ENCODE peak calls at places on chromosomes 7 and 10, in six cellular contexts. Q is AG04450, Z is chondrocyte, D is A549, A is cardiac muscle cell, B is neural progenitor cell. G is an unnamed sample.

GRCh38 chr10:85648279-85648754 is 718.3 kb downstream of the GRID1 start:
- DNase-seq in Q (no peak), Z (no peak), D (no peak), A (no peak), B (no peak), G (no peak)

GRCh38 chr10:68578945-68579344 is 18.8 kb downstream of the TET1 start:
- DNase-seq in Q (no peak), Z (no peak), D (no peak), A (peak; percentile 62), B (no peak), G (no peak)

GRCh38 chr7:150665882-150666281 is 19.6 kb upstream of the GIMAP2 start:
- DNase-seq in Q (no peak), Z (no peak), D (no peak), A (no peak), B (no peak), G (no peak)

GRCh38 chr10:129971381-129972144 is 7.5 kb upstream of the EBF3 start:
- DNase-seq in Q (no peak), Z (no peak), D (peak; percentile 63), A (peak; percentile 79), B (peak; percentile 91), G (no peak)

GRCh38 chr7:110446658-110447057 is 644.3 kb upstream of the LRRN3 start:
- DNase-seq in Q (no peak), Z (no peak), D (no peak), A (no peak), B (no peak), G (no peak)

GRCh38 chr10:104824378-104825006 is 183.4 kb downstream of the SORCS3 start:
- DNase-seq in Q (no peak), Z (no peak), D (no peak), A (peak; percentile 16), B (peak; percentile 83), G (peak; percentile 40)

GRCh38 chr10:14801693-14802092 is 27.0 kb upstream of the FAM107B start:
- DNase-seq in Q (no peak), Z (no peak), D (no peak), A (peak; percentile 20), B (peak; percentile 31), G (peak; percentile 59)

GRCh38 chr10:71600856-71601255 is 118.7 kb downstream of the C10orf105 start:
- DNase-seq in Q (no peak), Z (no peak), D (no peak), A (peak; percentile 90), B (no peak), G (no peak)

GRCh38 chr7:77454802-77455201 is 38.7 kb upstream of the GSAP start:
- DNase-seq in Q (no peak), Z (no peak), D (no peak), A (no peak), B (no peak), G (no peak)

GRCh38 chr10:70137927-70138883 is 5.6 kb upstream of the AIFM2 start:
- DNase-seq in Q (no peak), Z (no peak), D (no peak), A (no peak), B (no peak), G (no peak)

GRCh38 chr10:49633327-49634045 is 19.6 kb downstream of the CHAT start:
- DNase-seq in Q (no peak), Z (peak; percentile 40), D (no peak), A (no peak), B (no peak), G (no peak)

GRCh38 chr10:110208614-110209398 is 1.4 kb downstream of the MXI1 start:
- DNase-seq in Q (no peak), Z (no peak), D (peak; percentile 57), A (peak; percentile 52), B (peak; percentile 46), G (no peak)

GRCh38 chr10:72242675-72243074 is 26.6 kb upstream of the ASCC1 start:
- DNase-seq in Q (no peak), Z (peak; percentile 68), D (no peak), A (peak; percentile 98), B (no peak), G (no peak)

GRCh38 chr7:156656598-156656997 is 16.0 kb downstream of the RNF32 start:
- DNase-seq in Q (no peak), Z (no peak), D (no peak), A (no peak), B (peak; percentile 73), G (no peak)

GRCh38 chr10:96427291-96427690 is 68.5 kb upstream of the OPALIN start:
- DNase-seq in Q (no peak), Z (no peak), D (no peak), A (no peak), B (no peak), G (no peak)

GRCh38 chr7:139416405-139416804 is 56.7 kb downstream of the LUC7L2 start:
- DNase-seq in Q (no peak), Z (no peak), D (no peak), A (no peak), B (no peak), G (no peak)

GRCh38 chr10:75495434-75496190 is 64.2 kb downstream of the LRMDA start:
- DNase-seq in Q (no peak), Z (no peak), D (no peak), A (no peak), B (no peak), G (peak; percentile 64)

GRCh38 chr7:80736371-80736770 is 97.9 kb downstream of the CD36 start:
- DNase-seq in Q (no peak), Z (no peak), D (no peak), A (no peak), B (no peak), G (no peak)

GRCh38 chr10:66244953-66245352 is 680.9 kb upstream of the LRRTM3 start:
- DNase-seq in Q (no peak), Z (no peak), D (no peak), A (no peak), B (no peak), G (no peak)

GRCh38 chr10:114486938-114487814 is 82.9 kb upstream of the AFAP1L2 start:
- DNase-seq in Q (peak; percentile 30), Z (no peak), D (no peak), A (no peak), B (no peak), G (no peak)

GRCh38 chr10:132149261-132149660 is 37.5 kb upstream of the DPYSL4 start:
- DNase-seq in Q (no peak), Z (peak; percentile 67), D (no peak), A (no peak), B (no peak), G (no peak)

GRCh38 chr7:157587051-157587450 is 250.2 kb downstream of the DNAJB6 start:
- DNase-seq in Q (no peak), Z (peak; percentile 81), D (no peak), A (no peak), B (no peak), G (no peak)

GRCh38 chr7:123533553-123533917 is 860 bp downstream of the IQUB start:
- DNase-seq in Q (no peak), Z (no peak), D (no peak), A (no peak), B (no peak), G (no peak)

GRCh38 chr7:121304259-121304658 is 24.5 kb upstream of the WNT16 start:
- DNase-seq in Q (no peak), Z (no peak), D (no peak), A (no peak), B (no peak), G (no peak)

GRCh38 chr10:116555882-116556281 is 10.2 kb downstream of the PNLIP start:
- DNase-seq in Q (no peak), Z (no peak), D (no peak), A (no peak), B (no peak), G (no peak)

GRCh38 chr7:31119249-31119648 is 67.1 kb downstream of the ADCYAP1R1 start:
- DNase-seq in Q (no peak), Z (no peak), D (no peak), A (no peak), B (no peak), G (no peak)

GRCh38 chr10:67779455-67780205 is 58.4 kb downstream of the DNAJC12 start:
- DNase-seq in Q (peak; percentile 73), Z (no peak), D (peak; percentile 62), A (peak; percentile 93), B (peak; percentile 85), G (peak; percentile 80)

GRCh38 chr7:79245623-79246249 is 207.7 kb downstream of the MAGI2 start:
- DNase-seq in Q (no peak), Z (no peak), D (no peak), A (peak; percentile 6), B (peak; percentile 13), G (no peak)
- TF ChIP-seq CTCF in Q (no peak), Z (no peak), D (no peak), A (no peak), B (peak; percentile 31), G (no peak)

GRCh38 chr7:104341545-104341944 is 13.1 kb downstream of the LHFPL3 start:
- DNase-seq in Q (no peak), Z (no peak), D (no peak), A (no peak), B (peak; percentile 50), G (peak; percentile 39)
- TF ChIP-seq CTCF in Q (no peak), Z (peak; percentile 12), D (no peak), A (no peak), B (peak; percentile 57), G (peak; percentile 28)

GRCh38 chr7:44256459-44256858 is 55.7 kb downstream of the YKT6 start:
- DNase-seq in Q (no peak), Z (no peak), D (no peak), A (no peak), B (no peak), G (no peak)

GRCh38 chr7:44258865-44259546 is 58.2 kb downstream of the YKT6 start:
- DNase-seq in Q (no peak), Z (no peak), D (no peak), A (no peak), B (no peak), G (no peak)

GRCh38 chr7:44257213-44257612 is 56.4 kb downstream of the YKT6 start:
- DNase-seq in Q (no peak), Z (no peak), D (no peak), A (no peak), B (no peak), G (no peak)

GRCh38 chr7:44258423-44258760 is 57.6 kb downstream of the YKT6 start:
- DNase-seq in Q (no peak), Z (no peak), D (no peak), A (no peak), B (no peak), G (no peak)

DNA sequence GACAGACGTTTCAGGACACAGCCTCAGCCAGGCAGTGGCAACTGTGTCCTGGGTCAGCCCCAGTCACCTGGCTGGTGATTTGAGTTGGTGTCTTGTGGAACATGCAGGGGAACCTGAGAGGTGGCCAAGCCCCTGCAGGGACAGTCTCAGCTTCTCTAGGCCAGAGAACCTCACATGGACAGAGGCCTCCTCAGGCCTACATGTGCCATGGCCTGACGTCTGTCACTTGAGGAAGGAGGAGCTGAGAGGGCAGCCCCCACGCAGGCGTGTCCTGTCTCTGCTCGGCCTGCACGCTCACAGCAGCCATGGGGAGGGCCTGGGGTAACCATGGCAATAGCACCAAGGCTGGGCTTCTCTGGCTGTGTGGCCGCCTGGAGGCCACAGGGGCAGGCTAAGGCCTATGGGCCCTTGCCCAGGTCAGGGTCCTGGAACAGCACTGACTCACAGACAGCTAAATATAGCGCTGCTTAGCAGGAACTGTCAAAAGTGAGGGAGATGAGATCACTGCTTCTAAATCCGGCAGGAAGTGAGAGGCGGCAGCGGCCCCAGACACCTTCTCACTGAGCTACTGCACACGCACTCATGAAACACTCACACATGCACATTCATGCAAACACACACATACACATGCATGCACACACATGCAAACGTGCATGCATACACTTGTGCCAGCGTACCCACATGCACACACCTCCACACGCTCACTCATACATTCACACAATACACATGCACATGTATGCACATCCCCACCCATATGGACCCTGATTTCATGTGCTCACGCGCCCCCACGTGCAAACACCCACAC is 57.0 kb downstream of the YKT6 start:
- DNase-seq in Q (peak; percentile 37), Z (no peak), D (no peak), A (peak; percentile 89), B (peak; percentile 40), G (no peak)
- TF ChIP-seq CTCF in Q (no peak), Z (no peak), D (no peak), A (no peak), B (no peak), G (no peak)

GRCh38 chr10:1243486-1244182 is 187.4 kb downstream of the WDR37 start:
- DNase-seq in Q (no peak), Z (peak; percentile 83), D (no peak), A (no peak), B (peak; percentile 25), G (no peak)
- TF ChIP-seq CTCF in Q (no peak), Z (peak; percentile 37), D (no peak), A (no peak), B (peak; percentile 52), G (peak; percentile 33)

G was measured in Caco-2.